ENCODE peak calls at places on chromosomes 4 and X, in ten cellular contexts. K is ecto neural progenitor cell; L is non-pigmented ciliary epithelial cell; T is NT2/D1; W is Calu3; I is nephron progenitor cell; V is stimulated activated CD4-positive, alpha-beta T cell treated with anti-CD3 and anti-CD28 coated beads, Interleukin-4, amount 100 ng/mL, for 48 hours; G is glutamatergic neuron; N is tibial nerve; Y is islet precursor cell. B is an unnamed sample.

GRCh38 chr4:152981278-152981677 is 45.2 kb downstream of the FHDC1 start:
- DNase-seq in G (no peak), Y (peak), V (no peak), T (no peak), I (no peak), L (peak), W (no peak), N (no peak), K (no peak), B (no peak)

GRCh38 chr4:127856485-127857447 is 23.9 kb upstream of the PLK4 start:
- DNase-seq in N (no peak), I (no peak), Y (peak), L (peak), K (no peak), V (no peak), G (no peak), T (no peak), W (peak), B (peak)

GRCh38 chr4:24630937-24631336 is 46.6 kb upstream of the DHX15 start:
- DNase-seq in Y (no peak), L (no peak), N (no peak), I (no peak), G (no peak), K (no peak), V (no peak), W (no peak), T (no peak), B (no peak)

GRCh38 chrX:110442631-110443030 is 84.0 kb downstream of the RTL9 start:
- DNase-seq in L (no peak), T (no peak), V (no peak), W (peak), G (peak), Y (peak), K (no peak), I (peak), N (no peak), B (peak)

GRCh38 chr4:46993075-46994006 is at the start of gene GABRA4:
- DNase-seq in W (no peak), N (no peak), G (peak), V (no peak), L (no peak), Y (peak), I (peak), K (peak), T (no peak), B (no peak)

GRCh38 chrX:111348363-111348927 is 63.5 kb downstream of the DCX start:
- DNase-seq in W (no peak), L (no peak), T (no peak), G (peak), Y (no peak), I (no peak), K (no peak), V (no peak), N (no peak), B (peak)

GRCh38 chrX:16305187-16305586 is 137.9 kb downstream of the MAGEB17 start:
- DNase-seq in W (no peak), L (no peak), I (no peak), N (no peak), T (no peak), K (no peak), G (no peak), Y (no peak), V (no peak), B (no peak)

GRCh38 chr4:4986856-4987255 is 32.4 kb downstream of the CYTL1 start:
- DNase-seq in V (no peak), W (no peak), L (no peak), G (no peak), T (no peak), Y (no peak), N (no peak), K (no peak), I (no peak), B (no peak)

GRCh38 chr4:43373201-43373600 is 480.7 kb downstream of the GRXCR1 start:
- DNase-seq in W (no peak), Y (no peak), V (no peak), L (no peak), G (no peak), T (no peak), K (no peak), N (no peak), I (no peak), B (no peak)